ENCODE peak calls at places on chromosomes 12 and 14, in ten cellular contexts. A is H9, M is K562, I is IMR-90, R is SK-N-SH, G is mesendoderm, D is mammary epithelial cell, U is fibroblast of lung, X is HepG2, T is GM23248. O is an unnamed sample.

GRCh38 chr12:78929075-78929418 is 64.5 kb downstream of the SYT1 start:
- DNase-seq in A (no peak), M (no peak), I (no peak), R (no peak), G (no peak), D (peak), U (peak), X (no peak), T (no peak), O (no peak)

GRCh38 chr14:55731881-55732498 is 152.0 kb downstream of the KTN1 start:
- DNase-seq in A (peak), M (no peak), I (peak), R (no peak), G (peak), D (no peak), U (no peak), X (peak), T (peak), O (peak)

GRCh38 chr12:52873832-52874572 is 25.2 kb upstream of the KRT78 start:
- DNase-seq in A (peak), M (peak), I (peak), R (peak), G (no peak), D (peak), U (peak), X (peak), T (peak), O (peak)

GRCh38 chr12:72564120-72564519 is 291.9 kb downstream of the TRHDE start:
- DNase-seq in A (no peak), M (no peak), I (no peak), R (no peak), G (no peak), D (no peak), U (no peak), X (no peak), T (no peak), O (no peak)

GRCh38 chr12:128138125-128138524 is 128.8 kb upstream of the TMEM132C start:
- DNase-seq in A (no peak), M (no peak), I (no peak), R (no peak), G (no peak), D (no peak), U (no peak), X (no peak), T (no peak), O (no peak)

GRCh38 chr14:88837495-88837894 is 13.0 kb downstream of the TTC8 start:
- DNase-seq in A (no peak), M (no peak), I (no peak), R (no peak), G (no peak), D (no peak), U (no peak), X (no peak), T (no peak), O (no peak)

GRCh38 chr12:122964439-122965257 is 1.6 kb downstream of the ABCB9 start:
- DNase-seq in A (no peak), M (no peak), I (no peak), R (no peak), G (no peak), D (no peak), U (no peak), X (peak), T (no peak), O (no peak)

GRCh38 chr14:97536421-97536820 is 739.2 kb downstream of the VRK1 start:
- DNase-seq in A (no peak), M (no peak), I (no peak), R (no peak), G (no peak), D (no peak), U (no peak), X (no peak), T (no peak), O (no peak)

GRCh38 chr14:75295061-75295461 is 16.4 kb downstream of the FOS start:
- DNase-seq in A (peak), M (peak), I (peak), R (peak), G (peak), D (peak), U (peak), X (no peak), T (peak), O (peak)

GRCh38 chr12:48937170-48937569 is 11.9 kb upstream of the FKBP11 start:
- DNase-seq in A (peak), M (no peak), I (no peak), R (no peak), G (peak), D (no peak), U (no peak), X (no peak), T (peak), O (no peak)

GRCh38 chr14:100375273-100375962 is 52.3 kb downstream of the SLC25A47 start:
- DNase-seq in A (peak), M (peak), I (peak), R (peak), G (peak), D (peak), U (peak), X (peak), T (peak), O (peak)

GRCh38 chr14:96584199-96584906 is 82.2 kb downstream of the PAPOLA start:
- DNase-seq in A (peak), M (peak), I (no peak), R (peak), G (peak), D (peak), U (peak), X (peak), T (peak), O (peak)

GRCh38 chr14:35991356-35991755 is 165.2 kb downstream of the BRMS1L start:
- DNase-seq in A (no peak), M (no peak), I (no peak), R (no peak), G (no peak), D (no peak), U (no peak), X (no peak), T (no peak), O (no peak)

GRCh38 chr14:41051801-41052200 is 554.9 kb upstream of the LRFN5 start:
- DNase-seq in A (no peak), M (no peak), I (no peak), R (no peak), G (peak), D (no peak), U (no peak), X (no peak), T (no peak), O (no peak)

GRCh38 chr14:71726639-71727085 is 205.6 kb upstream of the RGS6 start:
- DNase-seq in A (no peak), M (no peak), I (no peak), R (no peak), G (no peak), D (no peak), U (peak), X (no peak), T (peak), O (no peak)

GRCh38 chr14:29743566-29743965 is 184.1 kb downstream of the PRKD1 start:
- DNase-seq in A (no peak), M (no peak), I (no peak), R (no peak), G (no peak), D (no peak), U (no peak), X (no peak), T (no peak), O (no peak)

GRCh38 chr14:29740491-29740890 is 187.2 kb downstream of the PRKD1 start:
- DNase-seq in A (no peak), M (no peak), I (no peak), R (no peak), G (no peak), D (no peak), U (no peak), X (no peak), T (no peak), O (no peak)

GRCh38 chr14:29738950-29739349 is 188.7 kb downstream of the PRKD1 start:
- DNase-seq in A (no peak), M (no peak), I (no peak), R (no peak), G (no peak), D (no peak), U (no peak), X (no peak), T (no peak), O (no peak)

GRCh38 chr14:29738056-29738455 is 189.6 kb downstream of the PRKD1 start:
- DNase-seq in A (no peak), M (no peak), I (no peak), R (no peak), G (no peak), D (no peak), U (no peak), X (no peak), T (no peak), O (no peak)

GRCh38 chr14:29741909-29742401 is 185.7 kb downstream of the PRKD1 start:
- DNase-seq in A (no peak), M (no peak), I (peak), R (no peak), G (no peak), D (no peak), U (peak), X (no peak), T (peak), O (peak)
- H3K4me2 ChIP-seq in A (no peak), M (no peak), I (no peak), R (no peak), G (no peak), D (no peak), U (no peak), X (no peak), T (no peak), O (peak)

GRCh38 chr12:50971946-50972345 is 19.6 kb downstream of the HIGD1C start:
- DNase-seq in A (no peak), M (no peak), I (peak), R (no peak), G (no peak), D (no peak), U (no peak), X (no peak), T (peak), O (no peak)
- H3K9ac ChIP-seq in A (no peak), M (no peak), I (no peak), R (no peak), G (no peak), D (no peak), U (no peak), X (no peak), T (no peak), O (no peak)

DNA sequence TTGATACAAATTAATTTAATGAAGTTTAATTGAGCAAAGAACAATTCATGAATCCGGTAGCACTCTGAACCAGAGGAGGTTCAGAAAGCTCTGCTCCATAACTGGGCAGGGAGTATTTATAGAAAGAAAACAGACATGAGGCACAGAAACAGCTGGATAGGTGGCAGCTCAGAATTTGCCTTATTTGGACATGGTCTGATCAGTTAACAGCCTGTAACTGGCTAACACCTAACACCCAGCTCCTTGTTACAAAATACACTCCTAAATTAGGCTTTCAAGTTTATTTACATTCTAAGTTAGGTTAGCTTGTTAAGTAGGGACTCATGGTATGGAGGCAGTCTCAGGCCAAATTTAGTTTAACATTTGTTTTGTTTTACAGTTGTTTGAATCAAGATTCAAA is 67.8 kb upstream of the TMCC3 start:
- DNase-seq in A (no peak), M (no peak), I (no peak), R (no peak), G (peak), D (peak), U (peak), X (no peak), T (no peak), O (peak)
- H3K4me2 ChIP-seq in A (no peak), M (no peak), I (no peak), R (no peak), G (no peak), D (no peak), U (no peak), X (no peak), T (no peak), O (peak)

GRCh38 chr14:101519090-101519489 is 42.2 kb upstream of the DIO3 start:
- DNase-seq in A (no peak), M (no peak), I (no peak), R (no peak), G (no peak), D (no peak), U (no peak), X (no peak), T (no peak), O (no peak)

GRCh38 chr14:101518611-101519048 is 42.7 kb upstream of the DIO3 start:
- DNase-seq in A (no peak), M (no peak), I (no peak), R (no peak), G (no peak), D (no peak), U (no peak), X (no peak), T (peak), O (no peak)

GRCh38 chr14:101521978-101522377 is 39.3 kb upstream of the DIO3 start:
- DNase-seq in A (no peak), M (no peak), I (no peak), R (no peak), G (no peak), D (no peak), U (no peak), X (no peak), T (no peak), O (no peak)

GRCh38 chr14:101521306-101521935 is 39.9 kb upstream of the DIO3 start:
- DNase-seq in A (no peak), M (no peak), I (no peak), R (no peak), G (no peak), D (no peak), U (peak), X (no peak), T (no peak), O (no peak)

GRCh38 chr14:101520621-101521305 is 40.5 kb upstream of the DIO3 start:
- DNase-seq in A (no peak), M (no peak), I (no peak), R (no peak), G (no peak), D (no peak), U (peak), X (no peak), T (peak), O (no peak)
- H3K9ac ChIP-seq in A (no peak), M (no peak), I (no peak), R (no peak), G (no peak), D (no peak), U (no peak), X (no peak), T (no peak), O (no peak)

DNA sequence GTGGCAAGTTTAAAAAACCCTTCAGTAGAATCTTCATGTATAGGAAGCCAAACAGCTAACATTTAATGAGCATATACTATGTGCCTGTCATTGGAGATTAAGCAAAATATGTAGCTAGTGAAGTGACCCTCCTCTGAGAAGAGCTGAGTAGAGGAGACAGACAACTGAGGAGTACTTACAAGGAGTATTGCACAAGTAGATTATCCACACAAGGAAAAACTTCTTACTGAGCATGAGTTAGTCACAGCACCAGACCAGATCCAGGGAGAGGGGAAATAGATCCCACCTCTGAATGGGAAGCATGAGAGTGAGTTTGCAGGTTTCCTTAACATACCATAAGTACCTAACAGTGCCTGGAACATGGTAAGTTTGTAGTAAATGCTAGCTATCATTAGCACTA is 33.0 kb downstream of the FRMD6 start:
- DNase-seq in A (no peak), M (no peak), I (peak), R (no peak), G (no peak), D (no peak), U (no peak), X (no peak), T (peak), O (no peak)
- H3K4me2 ChIP-seq in A (no peak), M (no peak), I (no peak), R (no peak), G (no peak), D (no peak), U (no peak), X (no peak), T (peak), O (no peak)

DNA sequence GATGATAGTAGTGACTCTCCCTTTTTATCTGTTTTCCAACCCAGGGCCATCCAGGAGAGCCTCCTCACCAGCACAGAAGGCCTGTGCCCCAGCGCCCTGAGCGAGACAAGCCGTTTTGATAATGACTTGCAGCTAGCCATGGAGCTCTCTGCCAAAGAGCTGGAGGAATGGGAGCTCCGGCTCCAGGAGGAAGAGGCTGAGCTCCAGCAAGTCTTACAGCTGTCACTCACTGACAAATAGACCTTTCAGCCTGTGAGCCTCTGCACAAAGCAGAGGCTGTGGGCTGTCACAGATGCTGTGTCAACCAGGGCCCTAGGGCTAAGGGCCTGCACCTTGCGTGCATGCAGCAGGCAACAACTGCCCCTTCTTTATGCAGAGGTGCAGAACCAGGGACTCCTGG is 11.0 kb downstream of the C12orf76 start:
- DNase-seq in A (no peak), M (no peak), I (no peak), R (no peak), G (no peak), D (no peak), U (no peak), X (no peak), T (no peak), O (no peak)
- H3K9ac ChIP-seq in A (no peak), M (peak), I (no peak), R (no peak), G (no peak), D (no peak), U (no peak), X (no peak), T (no peak), O (no peak)

O was measured in endothelial cell of umbilical vein.